ENCODE peak calls at places on chromosomes 7 and 10, in six cellular contexts. J is tibial artery, O is mucosa of descending colon, E is transverse colon, X is mammary epithelial cell, M is tibial nerve. W is an unnamed sample. For H3K36me3 and H3K4me1, the result is how much of the 10 kb centered on the place peaks cover.

GRCh38 chr10:43231523-43232078 is 35.3 kb downstream of the RASGEF1A start:
- DNase-seq in J (no peak), O (peak), E (peak), X (no peak), M (no peak), W (peak)

GRCh38 chr10:30055094-30055701 is 4.2 kb downstream of the JCAD start:
- DNase-seq in J (no peak), O (no peak), E (no peak), X (no peak), M (peak), W (no peak)

GRCh38 chr10:9198611-9199010 is 1144.1 kb downstream of the GATA3 start:
- DNase-seq in J (no peak), O (no peak), E (no peak), X (no peak), M (no peak), W (no peak)

GRCh38 chr7:114173170-114173569 is 241.4 kb upstream of the FOXP2 start:
- DNase-seq in J (no peak), O (no peak), E (no peak), X (no peak), M (no peak), W (no peak)

GRCh38 chr10:103149991-103150622 is 43.0 kb downstream of the NT5C2 start:
- DNase-seq in J (no peak), O (no peak), E (no peak), X (no peak), M (no peak), W (no peak)

GRCh38 chr7:108143658-108144420 is 13.7 kb upstream of the LAMB4 start:
- DNase-seq in J (no peak), O (no peak), E (no peak), X (no peak), M (no peak), W (no peak)

GRCh38 chr7:97187067-97187466 is 69.6 kb downstream of the SDHAF3 start:
- DNase-seq in J (no peak), O (no peak), E (no peak), X (peak), M (no peak), W (no peak)

GRCh38 chr7:71350680-71351079 is 218.7 kb downstream of the GALNT17 start:
- DNase-seq in J (no peak), O (no peak), E (no peak), X (no peak), M (no peak), W (no peak)

GRCh38 chr10:24518981-24519597 is 204.6 kb downstream of the ARHGAP21 start:
- DNase-seq in J (no peak), O (peak), E (peak), X (peak), M (peak), W (peak)

GRCh38 chr7:70210200-70210960 is 612.1 kb downstream of the AUTS2 start:
- DNase-seq in J (no peak), O (no peak), E (no peak), X (no peak), M (no peak), W (no peak)

GRCh38 chr10:103254538-103255325 is 9.0 kb downstream of the RPEL1 start:
- DNase-seq in J (no peak), O (no peak), E (no peak), X (peak), M (no peak), W (no peak)

GRCh38 chr7:17298102-17298839 is at the start of gene AHR:
- DNase-seq in J (peak), O (peak), E (peak), X (peak), M (peak), W (peak)

GRCh38 chr10:24685958-24686540 is 37.6 kb downstream of the ARHGAP21 start:
- DNase-seq in J (no peak), O (no peak), E (no peak), X (no peak), M (no peak), W (no peak)

GRCh38 chr10:63976538-63976937 is 455.3 kb downstream of the REEP3 start:
- DNase-seq in J (no peak), O (peak), E (peak), X (peak), M (peak), W (no peak)

GRCh38 chr10:63812491-63812890 is 291.3 kb downstream of the REEP3 start:
- DNase-seq in J (no peak), O (no peak), E (no peak), X (no peak), M (no peak), W (no peak)

GRCh38 chr10:77405771-77406241 is 231.8 kb downstream of the KCNMA1 start:
- DNase-seq in J (peak), O (peak), E (peak), X (peak), M (peak), W (peak)

GRCh38 chr7:78578701-78579100 is 780.1 kb downstream of the PHTF2 start:
- DNase-seq in J (no peak), O (no peak), E (no peak), X (no peak), M (no peak), W (no peak)

GRCh38 chr10:19200211-19200610 is 151.6 kb downstream of the MALRD1 start:
- DNase-seq in J (no peak), O (no peak), E (no peak), X (no peak), M (no peak), W (no peak)

GRCh38 chr7:17289074-17289665 is 9.3 kb upstream of the AHR start:
- DNase-seq in J (no peak), O (no peak), E (no peak), X (no peak), M (peak), W (no peak)

GRCh38 chr7:18574235-18574540 is 78.6 kb downstream of the HDAC9 start:
- DNase-seq in J (no peak), O (no peak), E (no peak), X (no peak), M (no peak), W (no peak)
- H3K36me3 ChIP-seq in J (under half), O (under half), E (under half), X (under half), M (under half), W (under half)

DNA sequence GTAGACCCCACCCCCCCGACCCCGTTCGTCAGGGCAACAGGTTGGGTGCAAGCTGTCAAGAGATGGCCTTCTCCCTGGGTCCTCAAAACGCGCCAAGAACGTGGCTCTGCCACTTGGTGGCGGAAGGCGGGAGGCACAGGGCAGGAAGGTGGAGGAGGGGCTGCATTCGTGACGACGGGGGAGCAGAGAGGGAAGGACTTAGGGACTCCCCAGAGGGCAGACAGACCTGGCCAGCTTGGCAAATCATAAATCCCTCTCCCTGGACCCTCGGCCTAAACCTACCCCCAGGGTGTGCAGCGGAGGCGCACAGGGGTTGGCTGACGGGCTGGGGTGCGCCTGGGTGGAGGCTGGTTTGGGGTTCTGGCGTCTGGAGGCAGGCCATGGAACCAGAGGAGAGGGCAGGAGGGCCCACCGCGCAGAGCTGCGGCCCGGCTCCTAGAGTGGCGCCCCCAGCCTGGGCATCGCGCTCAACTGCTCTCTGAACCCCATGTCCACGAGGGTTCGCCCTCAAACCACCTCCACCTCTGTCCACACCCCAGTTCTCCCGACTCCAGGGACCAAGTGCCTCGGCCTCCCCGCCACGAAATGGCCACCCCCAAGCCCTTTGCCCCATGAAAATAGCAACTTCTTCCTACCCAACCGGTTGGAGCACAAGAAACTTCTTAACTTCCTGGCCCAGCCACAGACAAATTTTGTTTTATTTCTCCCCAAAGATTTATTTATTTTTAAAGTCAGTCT is 10.8 kb upstream of the GATA3 start:
- DNase-seq in J (no peak), O (no peak), E (no peak), X (no peak), M (no peak), W (no peak)
- H3K4me1 ChIP-seq in J (under half), O (under half), E (under half), X (under half), M (under half), W (under half)

GRCh38 chr7:149615690-149616270 is 118.2 kb upstream of the ZNF746 start:
- DNase-seq in J (no peak), O (no peak), E (no peak), X (no peak), M (no peak), W (no peak)
- TF ChIP-seq CTCF in J (no peak), O (no peak), E (no peak), X (no peak), M (no peak), W (no peak)

DNA sequence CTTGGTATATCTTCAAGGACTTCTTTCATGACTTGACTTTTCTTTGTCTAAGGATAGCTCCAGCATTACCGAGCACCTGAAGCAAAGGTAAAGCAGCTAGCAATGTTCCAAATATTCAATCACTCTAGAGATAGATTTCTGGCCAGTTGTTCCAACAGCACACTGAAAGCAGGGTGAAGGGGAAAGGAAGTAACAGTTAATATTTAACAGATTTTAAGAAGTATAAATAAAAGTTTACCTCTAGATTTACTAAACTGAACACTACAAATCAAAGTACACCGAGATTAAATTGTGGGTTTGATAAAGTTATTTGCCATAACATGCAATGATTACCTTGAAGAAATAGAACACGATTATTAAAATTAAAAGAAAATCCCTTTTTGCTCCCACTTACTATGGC is 70.9 kb upstream of the GRID1 start:
- DNase-seq in J (no peak), O (no peak), E (no peak), X (no peak), M (no peak), W (no peak)
- H3K36me3 ChIP-seq in J (half or more), O (under half), E (under half), X (under half), M (under half), W (under half)

GRCh38 chr10:73865459-73866442 is 8.6 kb downstream of the CAMK2G start:
- DNase-seq in J (no peak), O (peak), E (peak), X (no peak), M (no peak), W (no peak)

GRCh38 chr10:73866621-73867020 is 7.7 kb downstream of the CAMK2G start:
- DNase-seq in J (no peak), O (no peak), E (no peak), X (no peak), M (no peak), W (no peak)

GRCh38 chr10:73868655-73869195 is 5.6 kb downstream of the CAMK2G start:
- DNase-seq in J (no peak), O (no peak), E (no peak), X (no peak), M (no peak), W (no peak)

GRCh38 chr10:73867871-73868631 is 6.3 kb downstream of the CAMK2G start:
- DNase-seq in J (no peak), O (no peak), E (no peak), X (no peak), M (no peak), W (no peak)

DNA sequence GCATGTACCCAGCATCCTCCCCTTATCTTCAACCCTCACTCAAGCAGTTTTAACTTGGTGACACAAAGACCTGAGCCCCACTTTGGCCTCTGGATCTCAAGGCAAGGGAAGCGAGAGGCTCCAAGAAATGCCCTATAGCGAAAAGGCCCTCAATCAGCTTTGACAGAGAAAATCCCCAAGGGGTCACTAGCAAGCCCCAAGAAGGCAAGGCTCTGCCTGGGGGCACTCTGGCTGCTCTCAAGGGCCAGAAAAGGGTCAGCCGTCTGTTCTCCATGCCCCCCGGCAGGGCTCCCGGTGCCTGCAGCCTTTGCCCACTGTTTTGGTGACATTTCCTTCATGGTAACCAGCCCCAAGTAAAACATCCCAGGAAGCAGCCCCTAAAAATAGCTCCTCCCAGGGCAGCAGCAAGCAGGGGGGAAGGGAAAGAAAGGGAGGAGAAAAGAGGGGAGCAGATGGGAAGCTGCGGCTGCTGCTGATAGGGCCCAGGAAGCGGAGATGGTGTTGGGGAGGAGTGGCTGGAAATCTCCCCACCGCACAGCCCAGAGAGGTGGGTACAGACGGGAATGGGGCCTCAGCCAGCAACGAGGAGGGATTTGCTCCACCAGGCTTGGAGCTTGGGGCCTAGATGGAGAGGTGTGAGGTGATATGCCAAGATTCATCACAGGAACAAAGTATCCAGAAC is 7.1 kb downstream of the CAMK2G start:
- DNase-seq in J (peak), O (no peak), E (no peak), X (no peak), M (no peak), W (no peak)
- H3K4me1 ChIP-seq in J (under half), O (under half), E (half or more), X (under half), M (half or more), W (half or more)

GRCh38 chr7:150322833-150323681 is at the start of the genes ACTR3C and LRRC61:
- DNase-seq in J (no peak), O (peak), E (peak), X (peak), M (no peak), W (no peak)
- TF ChIP-seq CTCF in J (no peak), O (peak), E (peak), X (no peak), M (no peak), W (no peak)

DNA sequence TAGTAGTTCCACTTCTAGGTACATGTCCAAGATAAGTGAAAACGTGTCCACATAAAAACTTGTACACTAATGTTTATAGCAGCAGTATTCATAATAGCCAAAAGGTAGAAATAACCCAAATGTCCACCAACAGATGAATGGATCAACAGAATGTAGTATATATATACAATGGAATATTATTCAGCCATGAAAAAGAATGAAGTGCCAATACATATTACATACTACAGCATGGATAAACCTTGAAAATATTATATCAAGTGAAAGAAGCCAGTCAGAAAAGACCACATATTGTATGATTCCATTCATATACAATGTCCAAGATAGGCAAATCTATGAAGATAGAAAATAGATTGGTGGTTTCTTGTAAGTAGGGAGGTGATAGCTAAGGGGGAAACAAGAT is 47.8 kb upstream of the WASL start:
- DNase-seq in J (no peak), O (no peak), E (no peak), X (no peak), M (no peak), W (no peak)
- H3K36me3 ChIP-seq in J (under half), O (under half), E (under half), X (under half), M (under half), W (under half)

DNA sequence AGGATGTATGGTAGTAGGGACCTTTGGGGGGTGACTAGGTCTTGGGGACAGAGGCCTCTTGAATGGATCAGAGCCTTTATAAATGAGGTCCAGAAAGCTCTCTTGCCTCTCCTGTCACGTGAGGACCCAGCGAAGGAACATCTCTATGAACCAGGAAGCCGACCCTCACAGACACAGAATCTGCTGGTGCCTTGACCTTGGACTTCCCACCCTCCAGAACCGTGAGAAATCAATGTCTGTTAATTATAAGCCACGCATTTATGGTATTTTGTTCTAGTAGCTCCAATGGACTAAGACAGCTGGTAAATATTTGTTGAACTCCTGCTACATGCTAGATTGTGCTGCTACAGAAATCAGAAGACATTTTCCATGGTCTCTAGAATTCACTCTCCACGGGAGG is 276.9 kb downstream of the SFMBT2 start:
- DNase-seq in J (no peak), O (no peak), E (no peak), X (no peak), M (no peak), W (no peak)
- H3K4me1 ChIP-seq in J (under half), O (under half), E (under half), X (under half), M (under half), W (under half)

GRCh38 chr10:98846787-98847186 is 388.9 kb downstream of the HPSE2 start:
- DNase-seq in J (no peak), O (no peak), E (no peak), X (no peak), M (no peak), W (no peak)

GRCh38 chr10:98858525-98858924 is 377.1 kb downstream of the HPSE2 start:
- DNase-seq in J (no peak), O (no peak), E (no peak), X (no peak), M (no peak), W (no peak)

GRCh38 chr10:98848361-98848760 is 387.3 kb downstream of the HPSE2 start:
- DNase-seq in J (no peak), O (no peak), E (no peak), X (no peak), M (no peak), W (no peak)

GRCh38 chr10:98855403-98856189 is 380.1 kb downstream of the HPSE2 start:
- DNase-seq in J (no peak), O (no peak), E (no peak), X (no peak), M (no peak), W (no peak)

GRCh38 chr10:98852686-98853085 is 383.0 kb downstream of the HPSE2 start:
- DNase-seq in J (no peak), O (no peak), E (no peak), X (no peak), M (no peak), W (no peak)
- TF ChIP-seq CTCF in J (no peak), O (no peak), E (no peak), X (no peak), M (no peak), W (no peak)

W was measured in gastrocnemius medialis.